ENCODE peak calls at places on chromosomes 13 and 19, in eight cellular contexts. One of them, this sample, is unnamed.

GRCh38 chr13:27304099-27304498 is 33.5 kb downstream of the RASL11A start:
- DNase-seq in GM12878: no peak
- DNase-seq in suprapubic skin: peak
- DNase-seq in transverse colon: no peak
- DNase-seq in sigmoid colon: no peak
- DNase-seq in stomach: no peak
- DNase-seq in H1: no peak
- DNase-seq in endothelial cell of umbilical vein: no peak
- DNase-seq in this sample: no peak

GRCh38 chr13:31786011-31786410 is 46.7 kb downstream of the RXFP2 start:
- DNase-seq in GM12878: no peak
- DNase-seq in transverse colon: no peak
- DNase-seq in H1: no peak
- DNase-seq in sigmoid colon: no peak
- DNase-seq in stomach: no peak
- DNase-seq in suprapubic skin: no peak
- DNase-seq in endothelial cell of umbilical vein: no peak
- DNase-seq in this sample: no peak

GRCh38 chr13:49366841-49367240 is 77.0 kb downstream of the CAB39L start:
- DNase-seq in suprapubic skin: no peak
- DNase-seq in transverse colon: no peak
- DNase-seq in GM12878: no peak
- DNase-seq in stomach: peak
- DNase-seq in sigmoid colon: peak
- DNase-seq in endothelial cell of umbilical vein: no peak
- DNase-seq in H1: no peak
- DNase-seq in this sample: no peak

GRCh38 chr13:23772717-23773116 is 116.5 kb downstream of the MIPEP start:
- DNase-seq in GM12878: no peak
- DNase-seq in endothelial cell of umbilical vein: no peak
- DNase-seq in transverse colon: no peak
- DNase-seq in suprapubic skin: no peak
- DNase-seq in H1: no peak
- DNase-seq in stomach: no peak
- DNase-seq in sigmoid colon: no peak
- DNase-seq in this sample: no peak

GRCh38 chr19:16778796-16779411 is 50.3 kb upstream of the SIN3B start:
- DNase-seq in H1: peak
- DNase-seq in suprapubic skin: no peak
- DNase-seq in endothelial cell of umbilical vein: peak
- DNase-seq in stomach: peak
- DNase-seq in sigmoid colon: no peak
- DNase-seq in transverse colon: peak
- DNase-seq in GM12878: peak
- DNase-seq in this sample: peak

GRCh38 chr13:24183741-24184182 is 23.2 kb downstream of the SPATA13 start:
- DNase-seq in endothelial cell of umbilical vein: no peak
- DNase-seq in stomach: no peak
- DNase-seq in sigmoid colon: no peak
- DNase-seq in transverse colon: peak
- DNase-seq in GM12878: no peak
- DNase-seq in suprapubic skin: no peak
- DNase-seq in H1: no peak
- DNase-seq in this sample: no peak

GRCh38 chr13:27208514-27208913 is 36.9 kb upstream of the USP12 start:
- DNase-seq in suprapubic skin: no peak
- DNase-seq in transverse colon: no peak
- DNase-seq in GM12878: no peak
- DNase-seq in sigmoid colon: no peak
- DNase-seq in stomach: no peak
- DNase-seq in endothelial cell of umbilical vein: no peak
- DNase-seq in H1: no peak
- DNase-seq in this sample: no peak

GRCh38 chr13:59776924-59777690 is 386.6 kb downstream of the DIAPH3 start:
- DNase-seq in suprapubic skin: no peak
- DNase-seq in endothelial cell of umbilical vein: peak
- DNase-seq in stomach: no peak
- DNase-seq in GM12878: peak
- DNase-seq in H1: no peak
- DNase-seq in sigmoid colon: no peak
- DNase-seq in transverse colon: no peak
- DNase-seq in this sample: no peak

GRCh38 chr13:114309806-114310410 is 4.4 kb upstream of the CHAMP1 start:
- DNase-seq in sigmoid colon: no peak
- DNase-seq in GM12878: no peak
- DNase-seq in endothelial cell of umbilical vein: no peak
- DNase-seq in suprapubic skin: no peak
- DNase-seq in transverse colon: no peak
- DNase-seq in stomach: no peak
- DNase-seq in H1: no peak
- DNase-seq in this sample: no peak

GRCh38 chr13:94031609-94032008 is 447.9 kb downstream of the DCT start:
- DNase-seq in transverse colon: no peak
- DNase-seq in stomach: no peak
- DNase-seq in suprapubic skin: no peak
- DNase-seq in GM12878: no peak
- DNase-seq in endothelial cell of umbilical vein: no peak
- DNase-seq in sigmoid colon: no peak
- DNase-seq in H1: no peak
- DNase-seq in this sample: no peak

GRCh38 chr13:94033830-94034642 is 445.4 kb downstream of the DCT start:
- DNase-seq in transverse colon: no peak
- DNase-seq in H1: no peak
- DNase-seq in stomach: no peak
- DNase-seq in suprapubic skin: no peak
- DNase-seq in sigmoid colon: no peak
- DNase-seq in GM12878: no peak
- DNase-seq in endothelial cell of umbilical vein: no peak
- DNase-seq in this sample: no peak

GRCh38 chr13:94028234-94029145 is 451.0 kb downstream of the DCT start:
- DNase-seq in stomach: no peak
- DNase-seq in H1: no peak
- DNase-seq in endothelial cell of umbilical vein: no peak
- DNase-seq in sigmoid colon: no peak
- DNase-seq in GM12878: no peak
- DNase-seq in transverse colon: no peak
- DNase-seq in suprapubic skin: no peak
- DNase-seq in this sample: no peak

GRCh38 chr13:94033098-94033497 is 446.4 kb downstream of the DCT start:
- DNase-seq in transverse colon: no peak
- DNase-seq in suprapubic skin: no peak
- DNase-seq in stomach: no peak
- DNase-seq in sigmoid colon: no peak
- DNase-seq in GM12878: no peak
- DNase-seq in endothelial cell of umbilical vein: no peak
- DNase-seq in H1: no peak
- DNase-seq in this sample: no peak

GRCh38 chr13:94030415-94031119 is 448.9 kb downstream of the DCT start:
- DNase-seq in suprapubic skin: no peak
- DNase-seq in transverse colon: no peak
- DNase-seq in sigmoid colon: no peak
- DNase-seq in endothelial cell of umbilical vein: no peak
- DNase-seq in stomach: no peak
- DNase-seq in GM12878: no peak
- DNase-seq in H1: no peak
- DNase-seq in this sample: no peak
- TF ChIP-seq POLR2AphosphoS5 in suprapubic skin: no peak
- TF ChIP-seq POLR2AphosphoS5 in transverse colon: no peak
- TF ChIP-seq POLR2AphosphoS5 in sigmoid colon: no peak
- TF ChIP-seq POLR2AphosphoS5 in endothelial cell of umbilical vein: no peak
- TF ChIP-seq POLR2AphosphoS5 in stomach: no peak
- TF ChIP-seq POLR2AphosphoS5 in GM12878: no peak
- TF ChIP-seq POLR2AphosphoS5 in H1: no peak
- TF ChIP-seq POLR2AphosphoS5 in this sample: no peak

GRCh38 chr19:35497406-35497805 is 7.1 kb upstream of the KRTDAP start:
- DNase-seq in endothelial cell of umbilical vein: no peak
- DNase-seq in transverse colon: no peak
- DNase-seq in H1: no peak
- DNase-seq in sigmoid colon: no peak
- DNase-seq in GM12878: no peak
- DNase-seq in suprapubic skin: no peak
- DNase-seq in stomach: no peak
- DNase-seq in this sample: no peak

GRCh38 chr19:35491838-35492360 is 1.6 kb upstream of the KRTDAP start:
- DNase-seq in endothelial cell of umbilical vein: no peak
- DNase-seq in GM12878: no peak
- DNase-seq in transverse colon: no peak
- DNase-seq in H1: no peak
- DNase-seq in sigmoid colon: no peak
- DNase-seq in stomach: peak
- DNase-seq in suprapubic skin: no peak
- DNase-seq in this sample: no peak

GRCh38 chr19:35495107-35496064 is 5.1 kb upstream of the KRTDAP start:
- DNase-seq in H1: no peak
- DNase-seq in sigmoid colon: peak
- DNase-seq in GM12878: no peak
- DNase-seq in suprapubic skin: no peak
- DNase-seq in transverse colon: peak
- DNase-seq in stomach: peak
- DNase-seq in endothelial cell of umbilical vein: peak
- DNase-seq in this sample: peak

GRCh38 chr19:35490364-35490763 is at the start of gene KRTDAP:
- DNase-seq in stomach: no peak
- DNase-seq in suprapubic skin: no peak
- DNase-seq in sigmoid colon: no peak
- DNase-seq in transverse colon: no peak
- DNase-seq in H1: no peak
- DNase-seq in GM12878: no peak
- DNase-seq in endothelial cell of umbilical vein: no peak
- DNase-seq in this sample: no peak

DNA sequence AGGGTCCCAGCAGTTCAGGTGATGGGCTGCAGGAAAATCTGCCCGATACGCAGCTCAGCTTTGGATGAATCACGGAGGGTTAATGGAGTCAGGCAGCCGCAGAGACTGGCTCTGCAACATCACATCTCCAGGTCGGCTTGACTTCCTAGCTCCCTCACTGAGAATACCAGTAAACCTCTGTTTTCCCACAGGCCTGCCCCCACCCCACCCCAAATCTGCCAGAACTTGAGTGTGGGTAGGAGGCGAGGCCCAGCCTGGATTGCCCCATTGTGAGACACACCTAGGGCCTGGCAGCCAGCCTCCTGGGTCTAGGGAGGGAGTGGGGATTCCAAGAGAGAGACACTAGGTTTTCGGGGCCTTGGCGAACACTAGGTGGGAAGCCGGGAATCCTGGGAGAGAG is 3.7 kb upstream of the KRTDAP start:
- DNase-seq in sigmoid colon: no peak
- DNase-seq in suprapubic skin: no peak
- DNase-seq in transverse colon: no peak
- DNase-seq in H1: no peak
- DNase-seq in GM12878: no peak
- DNase-seq in endothelial cell of umbilical vein: no peak
- DNase-seq in stomach: no peak
- DNase-seq in this sample: no peak
- TF ChIP-seq POLR2A in sigmoid colon: no peak
- TF ChIP-seq POLR2A in suprapubic skin: no peak
- TF ChIP-seq POLR2A in transverse colon: no peak
- TF ChIP-seq POLR2A in H1: no peak
- TF ChIP-seq POLR2A in GM12878: no peak
- TF ChIP-seq POLR2A in endothelial cell of umbilical vein: no peak
- TF ChIP-seq POLR2A in stomach: no peak
- TF ChIP-seq POLR2A in this sample: no peak

GRCh38 chr13:110390572-110390971 is 83.5 kb downstream of the COL4A2 start:
- DNase-seq in stomach: no peak
- DNase-seq in transverse colon: no peak
- DNase-seq in GM12878: no peak
- DNase-seq in suprapubic skin: no peak
- DNase-seq in H1: no peak
- DNase-seq in sigmoid colon: no peak
- DNase-seq in endothelial cell of umbilical vein: no peak
- DNase-seq in this sample: no peak

GRCh38 chr13:110391273-110391672 is 84.2 kb downstream of the COL4A2 start:
- DNase-seq in stomach: no peak
- DNase-seq in H1: no peak
- DNase-seq in sigmoid colon: no peak
- DNase-seq in endothelial cell of umbilical vein: no peak
- DNase-seq in transverse colon: no peak
- DNase-seq in suprapubic skin: no peak
- DNase-seq in GM12878: no peak
- DNase-seq in this sample: no peak

GRCh38 chr13:110388141-110388943 is 81.3 kb downstream of the COL4A2 start:
- DNase-seq in endothelial cell of umbilical vein: no peak
- DNase-seq in sigmoid colon: peak
- DNase-seq in transverse colon: peak
- DNase-seq in GM12878: no peak
- DNase-seq in stomach: no peak
- DNase-seq in suprapubic skin: no peak
- DNase-seq in H1: no peak
- DNase-seq in this sample: no peak

GRCh38 chr13:110382830-110383229 is 75.7 kb downstream of the COL4A2 start:
- DNase-seq in stomach: no peak
- DNase-seq in transverse colon: no peak
- DNase-seq in suprapubic skin: no peak
- DNase-seq in endothelial cell of umbilical vein: no peak
- DNase-seq in H1: no peak
- DNase-seq in sigmoid colon: no peak
- DNase-seq in GM12878: no peak
- DNase-seq in this sample: no peak

DNA sequence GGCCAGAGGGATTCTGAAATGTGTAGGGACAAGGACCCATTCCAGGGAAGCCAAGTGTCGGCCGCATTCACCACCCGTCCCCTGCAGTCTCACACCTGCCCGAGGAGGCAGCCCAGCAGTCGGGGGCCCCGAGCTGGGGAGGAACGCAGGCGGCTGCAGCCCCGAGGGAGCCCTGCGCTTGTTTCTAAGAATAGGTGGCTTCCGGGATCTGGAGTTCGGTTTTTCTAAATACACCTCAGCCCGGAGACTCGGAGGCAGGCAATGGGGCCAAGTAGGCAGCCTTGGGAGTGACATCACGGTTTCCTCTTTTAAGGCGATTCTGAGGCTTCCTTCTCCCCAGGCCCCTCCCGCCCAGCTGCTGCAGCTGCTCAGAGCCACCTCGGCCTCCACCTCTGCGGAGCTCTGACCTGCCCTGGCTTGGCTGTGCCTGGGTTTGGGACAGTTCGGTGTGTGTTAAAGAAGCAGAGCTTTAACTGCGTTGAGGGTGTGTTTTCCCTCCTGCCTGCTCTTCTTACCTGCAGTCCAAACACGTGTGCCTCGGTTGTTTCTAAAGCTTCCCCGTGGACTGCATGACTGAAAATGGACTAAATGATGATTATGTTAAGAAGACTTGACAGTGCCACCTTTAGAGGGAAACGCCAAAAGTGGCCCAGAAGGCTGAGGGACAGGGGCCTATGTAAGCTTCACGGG is 80.5 kb downstream of the COL4A2 start:
- DNase-seq in transverse colon: peak
- DNase-seq in stomach: no peak
- DNase-seq in H1: no peak
- DNase-seq in GM12878: no peak
- DNase-seq in suprapubic skin: no peak
- DNase-seq in sigmoid colon: peak
- DNase-seq in endothelial cell of umbilical vein: no peak
- DNase-seq in this sample: peak
- TF ChIP-seq POLR2AphosphoS5 in transverse colon: peak
- TF ChIP-seq POLR2AphosphoS5 in stomach: no peak
- TF ChIP-seq POLR2AphosphoS5 in H1: no peak
- TF ChIP-seq POLR2AphosphoS5 in GM12878: no peak
- TF ChIP-seq POLR2AphosphoS5 in suprapubic skin: no peak
- TF ChIP-seq POLR2AphosphoS5 in sigmoid colon: peak
- TF ChIP-seq POLR2AphosphoS5 in endothelial cell of umbilical vein: no peak
- TF ChIP-seq POLR2AphosphoS5 in this sample: no peak

GRCh38 chr19:3125900-3126524 is 9.8 kb upstream of the GNA15 start:
- DNase-seq in suprapubic skin: no peak
- DNase-seq in H1: peak
- DNase-seq in endothelial cell of umbilical vein: peak
- DNase-seq in GM12878: no peak
- DNase-seq in transverse colon: peak
- DNase-seq in sigmoid colon: no peak
- DNase-seq in stomach: peak
- DNase-seq in this sample: peak
- TF ChIP-seq POLR2A in suprapubic skin: no peak
- TF ChIP-seq POLR2A in H1: no peak
- TF ChIP-seq POLR2A in endothelial cell of umbilical vein: no peak
- TF ChIP-seq POLR2A in GM12878: no peak
- TF ChIP-seq POLR2A in transverse colon: no peak
- TF ChIP-seq POLR2A in sigmoid colon: no peak
- TF ChIP-seq POLR2A in stomach: no peak
- TF ChIP-seq POLR2A in this sample: no peak

This sample was measured in GM12891.